ENCODE peak calls at places on chromosomes 5 and 9, in five cellular contexts. M, R, C, I and H are unnamed samples. For H3K4me1, the result is how much of the 10 kb centered on the place peaks cover.

GRCh38 chr9:127927457-127928231 is 2.9 kb downstream of the PIP5KL1 start:
- DNase-seq in C (peak), R (peak), I (no peak), M (no peak), H (peak)

GRCh38 chr9:6055213-6055612 is 39.8 kb upstream of the RANBP6 start:
- DNase-seq in R (peak), I (peak), C (peak), M (peak), H (no peak)

GRCh38 chr9:32524558-32525461 is 1.2 kb downstream of the RIGI start:
- DNase-seq in M (no peak), C (peak), R (peak), I (no peak), H (no peak)

GRCh38 chr5:135073771-135074345 is 39.8 kb upstream of the PITX1 start:
- DNase-seq in I (peak), M (no peak), C (no peak), R (no peak), H (no peak)

GRCh38 chr9:1231998-1232919 is 182.1 kb downstream of the DMRT2 start:
- DNase-seq in C (no peak), R (peak), I (peak), M (peak), H (peak)

GRCh38 chr5:138716456-138716924 is 36.7 kb upstream of the CTNNA1 start:
- DNase-seq in R (peak), C (no peak), I (peak), M (peak), H (no peak)

GRCh38 chr9:112556497-112557085 is 70.0 kb downstream of the KIAA1958 start:
- DNase-seq in M (peak), R (no peak), C (no peak), I (peak), H (no peak)

GRCh38 chr5:72166070-72166979 is 59.0 kb downstream of the MAP1B start:
- DNase-seq in C (no peak), R (peak), M (no peak), I (peak), H (peak)

GRCh38 chr9:127541865-127542264 is 70.2 kb upstream of the STXBP1 start:
- DNase-seq in M (no peak), R (peak), I (no peak), C (no peak), H (no peak)

GRCh38 chr5:21918451-21918850 is 934.7 kb downstream of the CDH12 start:
- DNase-seq in R (no peak), M (no peak), I (no peak), C (no peak), H (no peak)

GRCh38 chr5:15850939-15851341 is 328.7 kb downstream of the MARCHF11 start:
- DNase-seq in I (no peak), C (no peak), R (no peak), M (no peak), H (no peak)

GRCh38 chr9:21415492-21416267 is 6.8 kb downstream of the IFNA8 start:
- DNase-seq in M (peak), C (no peak), R (no peak), I (no peak), H (no peak)

GRCh38 chr5:33937700-33938506 is 1.7 kb downstream of the RXFP3 start:
- DNase-seq in R (no peak), I (no peak), M (no peak), C (no peak), H (no peak)

GRCh38 chr9:122329592-122329991 is 41.2 kb upstream of the PTGS1 start:
- DNase-seq in I (no peak), M (no peak), C (no peak), R (no peak), H (no peak)

GRCh38 chr9:127447416-127448111 is 3.6 kb downstream of the RPL12 start:
- DNase-seq in R (no peak), C (no peak), I (peak), M (peak), H (peak)

GRCh38 chr5:179187681-179188575 is 127.8 kb downstream of the ZNF354C start:
- DNase-seq in C (no peak), M (no peak), R (no peak), I (no peak), H (peak)

GRCh38 chr5:57216714-57217113 is 42.9 kb downstream of the GPBP1 start:
- DNase-seq in R (no peak), I (peak), M (peak), C (no peak), H (no peak)

GRCh38 chr9:13215791-13216554 is 63.5 kb downstream of the MPDZ start:
- DNase-seq in I (no peak), C (no peak), R (no peak), M (no peak), H (no peak)

GRCh38 chr5:55450050-55450765 is 84.6 kb downstream of the PLPP1 start:
- DNase-seq in C (no peak), R (no peak), I (peak), M (no peak), H (no peak)

GRCh38 chr9:69118656-69119055 is 55.4 kb upstream of the TJP2 start:
- DNase-seq in C (no peak), R (no peak), M (no peak), I (no peak), H (no peak)

GRCh38 chr9:69121155-69122085 is 52.7 kb upstream of the TJP2 start:
- DNase-seq in I (peak), C (peak), M (peak), R (peak), H (peak)

GRCh38 chr9:69120380-69121154 is 53.5 kb upstream of the TJP2 start:
- DNase-seq in C (no peak), R (peak), M (no peak), I (no peak), H (peak)

GRCh38 chr9:69122391-69123141 is 51.5 kb upstream of the TJP2 start:
- DNase-seq in I (peak), M (no peak), R (peak), C (peak), H (no peak)

DNA sequence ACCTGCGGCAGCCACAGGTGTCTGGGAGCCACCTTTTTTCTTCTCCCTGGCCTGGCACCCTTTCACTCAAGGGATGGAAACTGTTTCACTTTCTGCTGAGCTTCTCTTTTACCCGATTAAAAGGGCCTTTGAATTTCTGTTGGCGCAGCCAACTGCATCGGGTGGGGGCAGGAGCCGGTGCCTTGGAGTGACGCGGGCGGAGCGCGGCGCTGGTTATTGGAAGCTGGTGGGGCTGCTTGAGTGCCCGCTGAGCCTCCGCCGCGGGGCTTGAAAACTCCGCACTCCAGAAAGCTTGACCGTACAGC is 52.0 kb upstream of the TJP2 start:
- DNase-seq in C (peak), I (peak), R (peak), M (peak), H (peak)
- H3K4me1 ChIP-seq in C (under half), I (under half), R (under half), M (under half), H (under half)

DNA sequence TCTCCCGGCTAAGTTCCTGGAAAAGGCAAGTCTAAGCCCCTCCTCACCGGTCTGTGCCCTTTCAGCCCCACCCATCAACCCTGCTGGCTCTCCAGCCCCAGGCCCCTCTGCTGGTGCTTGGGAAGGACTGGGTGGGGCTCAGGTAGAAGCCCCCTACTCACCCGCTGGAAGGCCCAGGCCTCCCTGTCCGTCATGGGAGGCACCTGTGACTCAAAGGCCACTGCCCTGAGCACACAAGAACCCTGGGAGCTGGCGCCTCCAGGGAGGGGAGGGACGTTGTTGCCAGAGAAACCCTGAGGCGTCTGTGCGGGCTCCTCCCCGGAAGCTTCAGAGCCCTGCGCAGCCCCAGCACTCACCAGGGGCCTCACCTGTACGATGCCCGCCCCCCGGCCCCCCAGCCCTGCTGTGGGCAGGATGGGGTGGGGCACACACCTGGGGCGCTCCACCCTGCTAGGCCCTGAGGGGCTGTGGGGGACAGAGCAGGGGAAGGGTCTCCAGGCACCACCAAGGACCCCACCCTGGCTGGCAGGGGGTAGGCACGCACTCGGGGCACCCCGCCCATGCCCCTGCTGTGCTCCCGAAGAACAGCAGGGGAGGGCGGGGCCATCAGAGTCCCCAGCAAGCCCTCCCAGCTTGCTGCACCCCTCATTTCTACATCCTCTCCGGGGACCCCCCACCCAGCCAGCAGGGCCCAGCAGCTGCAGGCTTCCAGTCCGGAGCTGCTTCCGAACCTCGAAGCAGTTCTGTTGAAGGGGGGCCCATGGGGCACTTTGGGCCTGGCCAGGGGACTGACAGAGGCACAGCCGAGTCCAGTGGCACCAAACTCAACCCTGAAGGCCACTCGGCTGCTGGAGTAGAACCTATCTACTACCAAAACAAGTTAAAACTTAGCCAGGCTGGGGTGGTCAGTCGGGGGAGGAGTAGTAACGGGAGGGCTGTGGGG is 7.8 kb upstream of the CCDC187 start:
- DNase-seq in C (no peak), I (no peak), M (peak), R (peak), H (peak)
- H3K4me3 ChIP-seq in C (no peak), I (no peak), M (no peak), R (no peak), H (no peak)

GRCh38 chr9:121301881-121302286 is 33.9 kb downstream of the GSN start:
- DNase-seq in R (no peak), I (no peak), M (no peak), C (no peak), H (no peak)
- H3K4me1 ChIP-seq in R (under half), I (under half), M (under half), C (under half), H (under half)

DNA sequence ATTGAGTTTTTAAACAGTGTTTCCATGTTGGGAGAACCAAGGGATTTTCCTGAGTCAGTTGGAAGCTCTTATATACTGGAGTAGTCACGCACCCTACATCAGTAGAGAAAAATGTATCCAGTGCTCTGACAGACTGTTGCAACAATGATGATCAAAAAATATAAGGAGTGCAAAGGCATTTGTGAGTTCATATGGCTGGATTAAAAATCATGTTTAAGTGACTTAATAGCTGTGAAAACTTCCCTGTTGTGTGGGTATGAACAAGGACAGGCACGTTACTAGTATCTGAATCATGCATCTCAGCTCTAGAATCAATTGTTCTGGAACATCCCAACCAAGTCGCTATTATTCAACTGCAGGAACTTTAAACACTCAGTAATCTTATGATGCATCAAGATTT is 229.7 kb downstream of the ROR2 start:
- DNase-seq in C (no peak), M (no peak), I (peak), R (no peak), H (no peak)
- H3K4me3 ChIP-seq in C (no peak), M (no peak), I (no peak), R (no peak), H (no peak)

GRCh38 chr9:107933042-107933441 is 443.5 kb upstream of the KLF4 start:
- DNase-seq in C (no peak), R (no peak), I (peak), M (peak), H (no peak)
- H3K4me1 ChIP-seq in C (under half), R (under half), I (under half), M (under half), H (under half)

GRCh38 chr9:116267021-116267420 is 113.4 kb downstream of the PAPPA start:
- DNase-seq in I (peak), C (no peak), R (no peak), M (no peak), H (no peak)

GRCh38 chr9:116269250-116269649 is 115.7 kb downstream of the PAPPA start:
- DNase-seq in C (no peak), I (no peak), M (no peak), R (no peak), H (no peak)

GRCh38 chr9:116271307-116271706 is 117.7 kb downstream of the PAPPA start:
- DNase-seq in I (no peak), M (no peak), R (no peak), C (no peak), H (no peak)

GRCh38 chr9:116271991-116272390 is 118.4 kb downstream of the PAPPA start:
- DNase-seq in C (no peak), R (no peak), I (no peak), M (no peak), H (no peak)

GRCh38 chr9:116270559-116270958 is 117.0 kb downstream of the PAPPA start:
- DNase-seq in R (no peak), M (no peak), I (no peak), C (no peak), H (no peak)
- H3K4me3 ChIP-seq in R (no peak), M (no peak), I (no peak), C (no peak), H (no peak)

GRCh38 chr5:142020122-142020659 is 7.4 kb upstream of the GNPDA1 start:
- DNase-seq in C (no peak), R (no peak), I (no peak), M (no peak), H (no peak)

GRCh38 chr5:142014911-142015584 is 2.2 kb upstream of the GNPDA1 start:
- DNase-seq in C (peak), R (peak), I (peak), M (peak), H (no peak)

GRCh38 chr5:142016576-142016975 is 3.7 kb upstream of the GNPDA1 start:
- DNase-seq in C (peak), I (no peak), M (no peak), R (no peak), H (no peak)

GRCh38 chr5:142015781-142016533 is 3.1 kb upstream of the GNPDA1 start:
- DNase-seq in I (peak), R (no peak), M (no peak), C (peak), H (no peak)

DNA sequence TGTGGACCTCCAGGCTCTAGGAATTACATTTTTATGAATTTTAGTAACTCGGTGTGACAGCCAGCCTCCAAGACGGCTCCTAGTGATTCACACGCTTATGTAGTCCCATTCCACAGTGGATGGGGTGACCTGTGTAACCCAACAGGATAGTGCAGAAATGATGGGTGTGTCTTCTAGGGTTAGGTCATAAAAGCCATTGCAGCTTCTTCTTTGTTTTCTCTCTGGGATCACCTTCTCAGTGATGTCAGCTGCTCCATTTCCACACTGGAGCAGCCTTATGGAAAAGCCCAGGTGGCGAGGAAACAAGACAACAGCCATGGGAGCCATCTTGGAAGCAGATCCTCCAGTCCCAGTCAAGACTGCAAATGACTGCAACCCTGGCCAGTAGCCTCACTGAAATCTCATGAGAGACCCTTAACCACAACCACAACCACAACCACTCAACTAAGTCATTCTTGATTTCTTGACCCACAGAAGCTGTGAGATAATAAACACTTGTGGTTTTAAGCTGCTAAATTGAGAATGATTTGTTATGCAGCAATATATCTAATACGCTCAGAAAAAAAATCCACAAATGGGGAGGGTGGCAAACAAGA is 5.1 kb upstream of the GNPDA1 start:
- DNase-seq in M (no peak), I (peak), C (no peak), R (no peak), H (no peak)
- H3K4me1 ChIP-seq in M (under half), I (under half), C (under half), R (under half), H (under half)

GRCh38 chr9:35538361-35539234 is 48.7 kb downstream of the RUSC2 start:
- DNase-seq in M (no peak), I (peak), R (peak), C (no peak), H (peak)
- H3K4me3 ChIP-seq in M (no peak), I (peak), R (no peak), C (no peak), H (peak)

DNA sequence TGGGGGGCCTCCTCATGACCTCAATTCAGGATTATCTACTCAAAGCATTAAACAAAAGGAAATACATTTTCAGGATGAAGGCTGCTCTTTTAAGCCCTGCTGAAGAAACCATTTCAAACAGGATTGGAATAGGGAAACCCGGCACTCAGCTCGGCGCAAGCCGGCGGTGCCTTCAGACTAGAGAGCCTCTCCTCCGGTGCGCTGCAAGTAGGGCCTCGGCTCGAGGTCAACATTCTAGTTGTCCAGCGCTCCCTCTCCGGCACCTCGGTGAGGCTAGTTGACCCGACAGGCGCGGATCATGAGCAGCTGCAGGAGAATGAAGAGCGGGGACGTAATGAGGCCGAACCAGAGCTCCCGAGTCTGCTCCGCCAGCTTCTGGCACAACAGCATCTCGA is 720 bp downstream of the TMEM203 start:
- DNase-seq in M (no peak), I (no peak), R (no peak), C (no peak), H (no peak)
- H3K4me1 ChIP-seq in M (under half), I (under half), R (half or more), C (under half), H (under half)